ENCODE peak calls at places on chromosomes 16 and 17, in ten cellular contexts. One of them, this sample, is unnamed.
A peak's percentile ranks its signal among the peaks of the same experiment; 100 is the strongest.

GRCh38 chr16:70163596-70163995 is 10.0 kb upstream of the CLEC18C start:
- DNase-seq in lower lobe of right lung: no peak
- DNase-seq in H9: no peak
- DNase-seq in A549: no peak
- DNase-seq in neural progenitor cell: peak; percentile 48
- DNase-seq in ovary: peak; percentile 15
- DNase-seq in heart right ventricle: no peak
- DNase-seq in hepatocyte: no peak
- DNase-seq in psoas muscle: no peak
- DNase-seq in A673: no peak
- DNase-seq in this sample: no peak

GRCh38 chr17:65857713-65858112 is 296.3 kb upstream of the AXIN2 start:
- DNase-seq in lower lobe of right lung: no peak
- DNase-seq in H9: no peak
- DNase-seq in A549: no peak
- DNase-seq in neural progenitor cell: no peak
- DNase-seq in ovary: no peak
- DNase-seq in heart right ventricle: no peak
- DNase-seq in hepatocyte: no peak
- DNase-seq in psoas muscle: no peak
- DNase-seq in A673: no peak
- DNase-seq in this sample: no peak

GRCh38 chr17:73192219-73192893 is 499 bp upstream of the COG1 start:
- DNase-seq in lower lobe of right lung: peak; percentile 74
- DNase-seq in H9: peak; percentile 83
- DNase-seq in A549: peak; percentile 76
- DNase-seq in neural progenitor cell: peak; percentile 91
- DNase-seq in ovary: peak; percentile 76
- DNase-seq in heart right ventricle: peak; percentile 73
- DNase-seq in hepatocyte: peak; percentile 86
- DNase-seq in psoas muscle: peak; percentile 83
- DNase-seq in A673: peak; percentile 87
- DNase-seq in this sample: peak; percentile 63

GRCh38 chr17:4728124-4728523 is 3.1 kb upstream of the MED11 start:
- DNase-seq in lower lobe of right lung: peak; percentile 70
- DNase-seq in H9: no peak
- DNase-seq in A549: no peak
- DNase-seq in neural progenitor cell: no peak
- DNase-seq in ovary: no peak
- DNase-seq in heart right ventricle: no peak
- DNase-seq in hepatocyte: peak; percentile 25
- DNase-seq in psoas muscle: no peak
- DNase-seq in A673: no peak
- DNase-seq in this sample: no peak

GRCh38 chr17:41864837-41865595 is at the start of gene KLHL11:
- DNase-seq in lower lobe of right lung: peak; percentile 93
- DNase-seq in H9: peak; percentile 97
- DNase-seq in A549: peak; percentile 96
- DNase-seq in neural progenitor cell: peak; percentile 97
- DNase-seq in ovary: peak; percentile 88
- DNase-seq in heart right ventricle: peak; percentile 87
- DNase-seq in hepatocyte: peak; percentile 96
- DNase-seq in psoas muscle: peak; percentile 94
- DNase-seq in A673: peak; percentile 86
- DNase-seq in this sample: peak; percentile 86

GRCh38 chr17:47733414-47734288 is 615 bp downstream of the TBX21 start:
- DNase-seq in lower lobe of right lung: no peak
- DNase-seq in H9: peak; percentile 53
- DNase-seq in A549: no peak
- DNase-seq in neural progenitor cell: peak; percentile 36
- DNase-seq in ovary: no peak
- DNase-seq in heart right ventricle: no peak
- DNase-seq in hepatocyte: no peak
- DNase-seq in psoas muscle: no peak
- DNase-seq in A673: no peak
- DNase-seq in this sample: no peak

GRCh38 chr16:75527825-75528299 is 8.0 kb downstream of the CHST5 start:
- DNase-seq in lower lobe of right lung: no peak
- DNase-seq in H9: no peak
- DNase-seq in A549: no peak
- DNase-seq in neural progenitor cell: no peak
- DNase-seq in ovary: no peak
- DNase-seq in heart right ventricle: no peak
- DNase-seq in hepatocyte: peak; percentile 58
- DNase-seq in psoas muscle: no peak
- DNase-seq in A673: no peak
- DNase-seq in this sample: no peak

GRCh38 chr16:88691924-88692560 is 5.7 kb upstream of the SNAI3 start:
- DNase-seq in lower lobe of right lung: peak; percentile 87
- DNase-seq in H9: no peak
- DNase-seq in A549: no peak
- DNase-seq in neural progenitor cell: no peak
- DNase-seq in ovary: no peak
- DNase-seq in heart right ventricle: no peak
- DNase-seq in hepatocyte: no peak
- DNase-seq in psoas muscle: no peak
- DNase-seq in A673: no peak
- DNase-seq in this sample: no peak

GRCh38 chr17:67855504-67856324 is 30.4 kb downstream of the BPTF start:
- DNase-seq in lower lobe of right lung: no peak
- DNase-seq in H9: no peak
- DNase-seq in A549: no peak
- DNase-seq in neural progenitor cell: no peak
- DNase-seq in ovary: no peak
- DNase-seq in heart right ventricle: no peak
- DNase-seq in hepatocyte: no peak
- DNase-seq in psoas muscle: no peak
- DNase-seq in A673: no peak
- DNase-seq in this sample: no peak

GRCh38 chr17:49076575-49077384 is 55.8 kb upstream of the B4GALNT2 start:
- DNase-seq in lower lobe of right lung: no peak
- DNase-seq in H9: no peak
- DNase-seq in A549: no peak
- DNase-seq in neural progenitor cell: no peak
- DNase-seq in ovary: no peak
- DNase-seq in heart right ventricle: no peak
- DNase-seq in hepatocyte: no peak
- DNase-seq in psoas muscle: no peak
- DNase-seq in A673: no peak
- DNase-seq in this sample: no peak

GRCh38 chr16:59214455-59214854 is 480.3 kb upstream of the GOT2 start:
- DNase-seq in lower lobe of right lung: no peak
- DNase-seq in H9: no peak
- DNase-seq in A549: no peak
- DNase-seq in neural progenitor cell: no peak
- DNase-seq in ovary: no peak
- DNase-seq in heart right ventricle: no peak
- DNase-seq in hepatocyte: no peak
- DNase-seq in psoas muscle: no peak
- DNase-seq in A673: no peak
- DNase-seq in this sample: no peak

GRCh38 chr16:57728336-57729181 is 7.0 kb upstream of the KATNB1 start:
- DNase-seq in lower lobe of right lung: no peak
- DNase-seq in H9: no peak
- DNase-seq in A549: no peak
- DNase-seq in neural progenitor cell: no peak
- DNase-seq in ovary: no peak
- DNase-seq in heart right ventricle: no peak
- DNase-seq in hepatocyte: no peak
- DNase-seq in psoas muscle: no peak
- DNase-seq in A673: no peak
- DNase-seq in this sample: no peak

GRCh38 chr17:78316115-78316866 is 43.6 kb downstream of the SOCS3 start:
- DNase-seq in lower lobe of right lung: no peak
- DNase-seq in H9: peak; percentile 65
- DNase-seq in A549: peak; percentile 60
- DNase-seq in neural progenitor cell: no peak
- DNase-seq in ovary: peak; percentile 53
- DNase-seq in heart right ventricle: no peak
- DNase-seq in hepatocyte: no peak
- DNase-seq in psoas muscle: no peak
- DNase-seq in A673: no peak
- DNase-seq in this sample: no peak

GRCh38 chr17:78316867-78317816 is 42.7 kb downstream of the SOCS3 start:
- DNase-seq in lower lobe of right lung: peak; percentile 77
- DNase-seq in H9: peak; percentile 94
- DNase-seq in A549: peak; percentile 89
- DNase-seq in neural progenitor cell: peak; percentile 53
- DNase-seq in ovary: no peak
- DNase-seq in heart right ventricle: no peak
- DNase-seq in hepatocyte: peak; percentile 84
- DNase-seq in psoas muscle: no peak
- DNase-seq in A673: peak; percentile 68
- DNase-seq in this sample: no peak

GRCh38 chr17:78313735-78314648 is 45.9 kb downstream of the SOCS3 start:
- DNase-seq in lower lobe of right lung: peak; percentile 87
- DNase-seq in H9: peak; percentile 97
- DNase-seq in A549: peak; percentile 98
- DNase-seq in neural progenitor cell: peak; percentile 75
- DNase-seq in ovary: peak; percentile 86
- DNase-seq in heart right ventricle: peak; percentile 77
- DNase-seq in hepatocyte: peak; percentile 94
- DNase-seq in psoas muscle: peak; percentile 78
- DNase-seq in A673: peak; percentile 76
- DNase-seq in this sample: peak; percentile 89

GRCh38 chr17:78314683-78315354 is 45.1 kb downstream of the SOCS3 start:
- DNase-seq in lower lobe of right lung: no peak
- DNase-seq in H9: no peak
- DNase-seq in A549: peak; percentile 82
- DNase-seq in neural progenitor cell: no peak
- DNase-seq in ovary: no peak
- DNase-seq in heart right ventricle: no peak
- DNase-seq in hepatocyte: no peak
- DNase-seq in psoas muscle: no peak
- DNase-seq in A673: peak; percentile 43
- DNase-seq in this sample: no peak

GRCh38 chr17:78315355-78316114 is 44.3 kb downstream of the SOCS3 start:
- DNase-seq in lower lobe of right lung: peak; percentile 76
- DNase-seq in H9: no peak
- DNase-seq in A549: peak; percentile 99
- DNase-seq in neural progenitor cell: no peak
- DNase-seq in ovary: peak; percentile 87
- DNase-seq in heart right ventricle: peak; percentile 73
- DNase-seq in hepatocyte: peak; percentile 91
- DNase-seq in psoas muscle: peak; percentile 88
- DNase-seq in A673: peak; percentile 82
- DNase-seq in this sample: no peak
- TF ChIP-seq CTCF in lower lobe of right lung: no peak
- TF ChIP-seq CTCF in H9: peak; percentile 14
- TF ChIP-seq CTCF in A549: peak; percentile 50
- TF ChIP-seq CTCF in neural progenitor cell: no peak
- TF ChIP-seq CTCF in ovary: no peak
- TF ChIP-seq CTCF in heart right ventricle: no peak
- TF ChIP-seq CTCF in hepatocyte: no peak
- TF ChIP-seq CTCF in psoas muscle: no peak
- TF ChIP-seq CTCF in A673: peak; percentile 13
- TF ChIP-seq CTCF in this sample: no peak

GRCh38 chr17:20262116-20262977 is 205.0 kb downstream of the LGALS9B start:
- DNase-seq in lower lobe of right lung: no peak
- DNase-seq in H9: no peak
- DNase-seq in A549: no peak
- DNase-seq in neural progenitor cell: no peak
- DNase-seq in ovary: no peak
- DNase-seq in heart right ventricle: no peak
- DNase-seq in hepatocyte: no peak
- DNase-seq in psoas muscle: no peak
- DNase-seq in A673: no peak
- DNase-seq in this sample: no peak
- H3K27ac ChIP-seq in lower lobe of right lung: no peak overlapping the region
- H3K27ac ChIP-seq in H9: no peak overlapping the region
- H3K27ac ChIP-seq in A549: no peak overlapping the region
- H3K27ac ChIP-seq in neural progenitor cell: no peak overlapping the region
- H3K27ac ChIP-seq in ovary: no peak overlapping the region
- H3K27ac ChIP-seq in heart right ventricle: no peak overlapping the region
- H3K27ac ChIP-seq in hepatocyte: no peak overlapping the region
- H3K27ac ChIP-seq in psoas muscle: peak overlapping the region; percentile 23
- H3K27ac ChIP-seq in A673: no peak overlapping the region
- H3K27ac ChIP-seq in this sample: no peak overlapping the region

GRCh38 chr17:56176101-56176500 is 22.8 kb downstream of the ANKFN1 start:
- DNase-seq in lower lobe of right lung: no peak
- DNase-seq in H9: no peak
- DNase-seq in A549: no peak
- DNase-seq in neural progenitor cell: no peak
- DNase-seq in ovary: no peak
- DNase-seq in heart right ventricle: no peak
- DNase-seq in hepatocyte: peak; percentile 25
- DNase-seq in psoas muscle: no peak
- DNase-seq in A673: no peak
- DNase-seq in this sample: no peak
- TF ChIP-seq CTCF in lower lobe of right lung: no peak
- TF ChIP-seq CTCF in H9: no peak
- TF ChIP-seq CTCF in A549: no peak
- TF ChIP-seq CTCF in neural progenitor cell: no peak
- TF ChIP-seq CTCF in ovary: no peak
- TF ChIP-seq CTCF in heart right ventricle: no peak
- TF ChIP-seq CTCF in hepatocyte: no peak
- TF ChIP-seq CTCF in psoas muscle: no peak
- TF ChIP-seq CTCF in A673: no peak
- TF ChIP-seq CTCF in this sample: no peak

DNA sequence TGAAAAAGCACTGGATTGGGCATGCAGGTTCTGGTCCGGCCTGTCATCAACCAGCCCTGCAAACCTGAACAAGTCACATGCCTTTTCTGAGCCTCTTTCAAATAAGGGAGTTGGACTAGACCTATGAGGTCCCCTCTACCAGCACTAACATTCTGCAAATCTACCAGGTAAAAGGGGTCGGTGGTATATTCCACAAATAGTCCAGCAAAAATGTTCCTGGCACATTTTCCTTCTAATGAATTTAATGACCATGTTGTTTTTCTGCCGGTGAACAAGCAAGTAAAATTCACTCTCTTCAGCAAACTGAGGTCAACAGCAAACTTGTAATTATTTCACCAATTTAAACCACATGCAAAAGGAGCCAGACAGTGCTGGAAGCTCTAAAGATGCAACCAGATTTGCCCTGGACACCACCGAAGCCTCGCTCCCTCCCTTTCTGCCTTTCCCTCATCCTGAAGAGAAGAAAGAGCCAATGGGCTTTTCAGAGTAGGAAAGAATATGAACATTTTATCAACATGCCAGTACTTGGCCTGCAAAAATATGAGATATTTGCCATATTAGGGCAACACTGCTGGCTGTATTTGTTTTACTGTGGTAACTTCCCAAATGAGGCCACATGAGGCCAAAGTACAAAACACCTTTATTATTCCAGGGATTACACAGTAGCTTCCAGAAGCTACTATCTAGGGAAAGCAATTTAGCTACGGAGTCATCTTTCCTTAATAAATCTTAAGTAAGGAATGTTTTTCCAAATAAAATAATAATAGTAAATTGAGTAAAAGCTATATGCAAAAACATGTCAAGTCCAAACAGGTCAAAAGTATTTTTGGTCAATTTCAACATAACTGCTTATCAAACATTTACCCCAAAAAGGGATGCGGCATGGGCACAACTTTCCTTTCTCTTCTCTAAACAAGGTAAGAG is 45.0 kb downstream of the USP31 start:
- DNase-seq in lower lobe of right lung: no peak
- DNase-seq in H9: no peak
- DNase-seq in A549: no peak
- DNase-seq in neural progenitor cell: no peak
- DNase-seq in ovary: no peak
- DNase-seq in heart right ventricle: no peak
- DNase-seq in hepatocyte: peak; percentile 36
- DNase-seq in psoas muscle: no peak
- DNase-seq in A673: no peak
- DNase-seq in this sample: peak; percentile 12
- H3K27ac ChIP-seq in lower lobe of right lung: no peak overlapping the region
- H3K27ac ChIP-seq in H9: no peak overlapping the region
- H3K27ac ChIP-seq in A549: peak overlapping the region; percentile 62
- H3K27ac ChIP-seq in neural progenitor cell: no peak overlapping the region
- H3K27ac ChIP-seq in ovary: no peak overlapping the region
- H3K27ac ChIP-seq in heart right ventricle: no peak overlapping the region
- H3K27ac ChIP-seq in hepatocyte: peak overlapping the region; percentile 42
- H3K27ac ChIP-seq in psoas muscle: no peak overlapping the region
- H3K27ac ChIP-seq in A673: no peak overlapping the region
- H3K27ac ChIP-seq in this sample: peak overlapping the region; percentile 41

This sample was measured in pancreas.